ENCODE peak calls at places on chromosome 22, in eight cellular contexts. G, H, B, O, L, C, P and N are unnamed samples.

GRCh38 chr22:36946436-36947158 is 33.2 kb downstream of the CSF2RB start:
- ATAC-seq in G (no peak), H (no peak), B (no peak), O (no peak), L (no peak), C (no peak), P (no peak), N (no peak)

GRCh38 chr22:27591060-27591459 is 210.5 kb downstream of the MN1 start:
- ATAC-seq in G (no peak), H (no peak), B (peak; percentile 70), O (no peak), L (no peak), C (no peak), P (no peak), N (no peak)

GRCh38 chr22:23197836-23198235 is 17.5 kb downstream of the BCR start:
- ATAC-seq in G (no peak), H (no peak), B (no peak), O (no peak), L (no peak), C (no peak), P (no peak), N (no peak)

GRCh38 chr22:40394607-40395006 is 24.2 kb downstream of the SGSM3 start:
- ATAC-seq in G (no peak), H (no peak), B (no peak), O (peak; percentile 42), L (no peak), C (no peak), P (no peak), N (no peak)

GRCh38 chr22:31055322-31056159 is 25.6 kb upstream of the SMTN start:
- ATAC-seq in G (peak; percentile 94), H (peak; percentile 96), B (peak; percentile 95), O (no peak), L (peak; percentile 89), C (peak; percentile 95), P (peak; percentile 98), N (peak; percentile 97)

GRCh38 chr22:46483353-46483752 is 54.1 kb downstream of the CELSR1 start:
- ATAC-seq in G (no peak), H (no peak), B (no peak), O (no peak), L (no peak), C (no peak), P (no peak), N (no peak)

GRCh38 chr22:50184004-50184461 is 1.7 kb upstream of the TRABD start:
- ATAC-seq in G (peak; percentile 59), H (peak; percentile 53), B (no peak), O (no peak), L (no peak), C (no peak), P (peak; percentile 51), N (no peak)

GRCh38 chr22:44738347-44738715 is 14.0 kb upstream of the ARHGAP8 start:
- ATAC-seq in G (no peak), H (peak; percentile 62), B (peak; percentile 85), O (no peak), L (peak; percentile 34), C (no peak), P (no peak), N (peak; percentile 73)

GRCh38 chr22:39110631-39111561 is 13.9 kb downstream of the APOBEC3H start:
- ATAC-seq in G (no peak), H (no peak), B (no peak), O (no peak), L (no peak), C (no peak), P (no peak), N (peak; percentile 76)

GRCh38 chr22:39984006-39984405 is 10.7 kb upstream of the FAM83F start:
- ATAC-seq in G (no peak), H (no peak), B (no peak), O (no peak), L (no peak), C (no peak), P (no peak), N (peak; percentile 28)

GRCh38 chr22:31611065-31611760 is 50.8 kb downstream of the PISD start:
- ATAC-seq in G (peak; percentile 57), H (peak; percentile 29), B (no peak), O (no peak), L (no peak), C (no peak), P (peak; percentile 48), N (no peak)

GRCh38 chr22:50070366-50070765 is 12.3 kb upstream of the TTLL8 start:
- ATAC-seq in G (no peak), H (no peak), B (no peak), O (no peak), L (no peak), C (no peak), P (no peak), N (no peak)